ENCODE peak calls at places on chromosomes 11 and 22, in nine cellular contexts. Y, D, U, R, W, O, F, V and X are unnamed samples.

GRCh38 chr22:23552573-23552972 is 27.5 kb downstream of the IGLL1 start:
- DNase-seq in Y (no peak), D (no peak), U (no peak), R (no peak), W (no peak), O (no peak), F (no peak), V (no peak), X (no peak)

GRCh38 chr11:62705401-62705800 is 1.8 kb downstream of the BSCL2 start:
- DNase-seq in Y (no peak), D (no peak), U (no peak), R (no peak), W (no peak), O (no peak), F (no peak), V (peak), X (no peak)

GRCh38 chr11:83000381-83000780 is 71.3 kb downstream of the RAB30 start:
- DNase-seq in Y (no peak), D (no peak), U (no peak), R (no peak), W (no peak), O (no peak), F (no peak), V (no peak), X (no peak)

GRCh38 chr22:45083659-45084305 is 74.0 kb upstream of the PHF21B start:
- DNase-seq in Y (no peak), D (peak), U (no peak), R (peak), W (peak), O (peak), F (no peak), V (peak), X (no peak)

GRCh38 chr11:70507466-70508230 is 109.3 kb downstream of the CTTN start:
- DNase-seq in Y (no peak), D (no peak), U (peak), R (no peak), W (no peak), O (no peak), F (no peak), V (no peak), X (no peak)

GRCh38 chr11:18696638-18697225 is 1.8 kb upstream of the TMEM86A start:
- DNase-seq in Y (no peak), D (no peak), U (no peak), R (no peak), W (peak), O (peak), F (no peak), V (peak), X (no peak)

GRCh38 chr11:26297179-26297970 is 34.6 kb upstream of the ANO3 start:
- DNase-seq in Y (no peak), D (peak), U (no peak), R (peak), W (peak), O (peak), F (peak), V (peak), X (no peak)

GRCh38 chr11:93585758-93586157 is 42.6 kb upstream of the SMCO4 start:
- DNase-seq in Y (no peak), D (peak), U (no peak), R (peak), W (peak), O (peak), F (no peak), V (peak), X (no peak)

GRCh38 chr11:45036733-45037132 is 86.0 kb upstream of the TP53I11 start:
- DNase-seq in Y (no peak), D (no peak), U (no peak), R (no peak), W (no peak), O (no peak), F (no peak), V (no peak), X (no peak)

GRCh38 chr22:47627561-47628253 is 865.3 kb downstream of the TBC1D22A start:
- DNase-seq in Y (no peak), D (no peak), U (no peak), R (no peak), W (no peak), O (no peak), F (peak), V (peak), X (no peak)

GRCh38 chr22:23193420-23193819 is 13.1 kb downstream of the BCR start:
- DNase-seq in Y (no peak), D (peak), U (no peak), R (no peak), W (no peak), O (no peak), F (no peak), V (no peak), X (no peak)

GRCh38 chr11:2458321-2458720 is 13.5 kb downstream of the KCNQ1 start:
- DNase-seq in Y (no peak), D (no peak), U (no peak), R (no peak), W (no peak), O (no peak), F (no peak), V (no peak), X (no peak)

GRCh38 chr22:22769434-22770279 is 118.0 kb upstream of the IGLL5 start:
- DNase-seq in Y (no peak), D (no peak), U (no peak), R (no peak), W (no peak), O (no peak), F (no peak), V (no peak), X (no peak)

GRCh38 chr11:73157141-73158010 is 15.3 kb upstream of the FCHSD2 start:
- DNase-seq in Y (peak), D (peak), U (peak), R (peak), W (peak), O (peak), F (no peak), V (no peak), X (peak)

GRCh38 chr11:19499999-19500398 is 212.6 kb upstream of the NAV2 start:
- DNase-seq in Y (no peak), D (no peak), U (no peak), R (peak), W (peak), O (peak), F (no peak), V (no peak), X (no peak)

GRCh38 chr11:97965849-97966646 is 1054.7 kb upstream of the CNTN5 start:
- DNase-seq in Y (no peak), D (peak), U (no peak), R (peak), W (peak), O (peak), F (no peak), V (peak), X (no peak)

GRCh38 chr22:17836977-17837742 is 62.9 kb upstream of the BID start:
- DNase-seq in Y (no peak), D (no peak), U (no peak), R (no peak), W (no peak), O (no peak), F (peak), V (no peak), X (no peak)

GRCh38 chr11:62430350-62430749 is 11.5 kb downstream of the SCGB1A1 start:
- DNase-seq in Y (no peak), D (no peak), U (no peak), R (no peak), W (no peak), O (peak), F (no peak), V (no peak), X (no peak)

GRCh38 chr22:36773935-36774334 is 2.0 kb downstream of the IFT27 start:
- DNase-seq in Y (no peak), D (peak), U (no peak), R (peak), W (peak), O (peak), F (no peak), V (peak), X (no peak)

GRCh38 chr11:109527496-109527895 is 105.5 kb downstream of the C11orf87 start:
- DNase-seq in Y (no peak), D (no peak), U (no peak), R (no peak), W (peak), O (peak), F (no peak), V (no peak), X (no peak)

GRCh38 chr11:94674005-94674491 is 94.1 kb upstream of the AMOTL1 start:
- DNase-seq in Y (peak), D (peak), U (no peak), R (no peak), W (no peak), O (no peak), F (peak), V (peak), X (no peak)

GRCh38 chr11:72460091-72460647 is 25.8 kb upstream of the CLPB start:
- DNase-seq in Y (no peak), D (no peak), U (no peak), R (no peak), W (no peak), O (no peak), F (no peak), V (no peak), X (no peak)

GRCh38 chr11:44285756-44286155 is 24.2 kb downstream of the ALX4 start:
- DNase-seq in Y (no peak), D (no peak), U (no peak), R (no peak), W (peak), O (no peak), F (no peak), V (no peak), X (no peak)

GRCh38 chr22:49968831-49969661 is 8.5 kb downstream of the PIM3 start:
- DNase-seq in Y (peak), D (no peak), U (peak), R (no peak), W (no peak), O (no peak), F (no peak), V (no peak), X (peak)

GRCh38 chr11:111230122-111230465 is 15.4 kb upstream of the POU2AF2 start:
- DNase-seq in Y (no peak), D (no peak), U (no peak), R (no peak), W (no peak), O (no peak), F (no peak), V (no peak), X (no peak)

GRCh38 chr22:32855023-32855756 is 53.7 kb downstream of the TIMP3 start:
- DNase-seq in Y (no peak), D (no peak), U (no peak), R (no peak), W (no peak), O (no peak), F (no peak), V (no peak), X (no peak)

GRCh38 chr11:125128450-125128849 is 17.0 kb upstream of the TMEM218 start:
- DNase-seq in Y (no peak), D (peak), U (no peak), R (peak), W (peak), O (peak), F (no peak), V (peak), X (no peak)

GRCh38 chr11:128948583-128948982 is 5.9 kb upstream of the TP53AIP1 start:
- DNase-seq in Y (no peak), D (peak), U (no peak), R (no peak), W (no peak), O (no peak), F (no peak), V (peak), X (no peak)

GRCh38 chr11:92131289-92131890 is 93.2 kb upstream of the FAT3 start:
- DNase-seq in Y (no peak), D (peak), U (no peak), R (peak), W (no peak), O (peak), F (no peak), V (peak), X (no peak)

GRCh38 chr22:35519306-35520000 is 21.2 kb upstream of the RASD2 start:
- DNase-seq in Y (no peak), D (no peak), U (no peak), R (no peak), W (no peak), O (no peak), F (no peak), V (no peak), X (no peak)

GRCh38 chr11:118870396-118871343 is 13.0 kb upstream of the CXCR5 start:
- DNase-seq in Y (peak), D (no peak), U (peak), R (peak), W (peak), O (peak), F (no peak), V (no peak), X (peak)

GRCh38 chr11:30172158-30172557 is 58.7 kb upstream of the FSHB start:
- DNase-seq in Y (no peak), D (no peak), U (no peak), R (no peak), W (no peak), O (no peak), F (no peak), V (no peak), X (no peak)

GRCh38 chr11:80960331-80961095 is 1519.7 kb upstream of the TENM4 start:
- DNase-seq in Y (no peak), D (no peak), U (no peak), R (no peak), W (no peak), O (no peak), F (no peak), V (peak), X (no peak)

GRCh38 chr11:36446135-36446534 is 63.9 kb downstream of the TRAF6 start:
- DNase-seq in Y (no peak), D (no peak), U (no peak), R (no peak), W (no peak), O (no peak), F (no peak), V (no peak), X (no peak)

GRCh38 chr11:36449566-36450390 is 60.3 kb downstream of the TRAF6 start:
- DNase-seq in Y (no peak), D (no peak), U (no peak), R (peak), W (no peak), O (peak), F (no peak), V (no peak), X (no peak)

GRCh38 chr11:36447514-36447913 is 62.6 kb downstream of the TRAF6 start:
- DNase-seq in Y (no peak), D (peak), U (no peak), R (peak), W (no peak), O (peak), F (no peak), V (peak), X (no peak)

GRCh38 chr11:36450391-36450714 is 59.7 kb downstream of the TRAF6 start:
- DNase-seq in Y (no peak), D (no peak), U (no peak), R (no peak), W (no peak), O (no peak), F (no peak), V (no peak), X (no peak)

GRCh38 chr11:36447947-36448346 is 62.1 kb downstream of the TRAF6 start:
- DNase-seq in Y (no peak), D (peak), U (no peak), R (no peak), W (no peak), O (no peak), F (no peak), V (peak), X (no peak)
- TF ChIP-seq CTCF in Y (no peak), D (no peak), U (no peak), R (no peak), W (no peak), O (no peak), F (no peak), V (no peak), X (no peak)

GRCh38 chr11:43268786-43269185 is 43.0 kb upstream of the API5 start:
- DNase-seq in Y (no peak), D (no peak), U (no peak), R (no peak), W (no peak), O (no peak), F (no peak), V (no peak), X (no peak)
- TF ChIP-seq CTCF in Y (no peak), D (no peak), U (no peak), R (no peak), W (no peak), O (no peak), F (no peak), V (peak), X (no peak)

GRCh38 chr22:46444390-46444854 is 93.0 kb downstream of the CELSR1 start:
- DNase-seq in Y (no peak), D (no peak), U (no peak), R (no peak), W (no peak), O (no peak), F (no peak), V (no peak), X (no peak)
- TF ChIP-seq CTCF in Y (no peak), D (no peak), U (no peak), R (no peak), W (no peak), O (peak), F (no peak), V (peak), X (no peak)

GRCh38 chr22:31451709-31452571 is 37.7 kb downstream of the EIF4ENIF1 start:
- DNase-seq in Y (no peak), D (peak), U (no peak), R (peak), W (peak), O (peak), F (no peak), V (peak), X (no peak)
- TF ChIP-seq CTCF in Y (peak), D (peak), U (peak), R (peak), W (peak), O (peak), F (no peak), V (peak), X (no peak)

GRCh38 chr22:39185601-39186012 is 33.1 kb upstream of the CBX7 start:
- DNase-seq in Y (peak), D (no peak), U (peak), R (peak), W (peak), O (peak), F (peak), V (no peak), X (no peak)
- TF ChIP-seq CTCF in Y (peak), D (no peak), U (peak), R (peak), W (peak), O (peak), F (no peak), V (no peak), X (no peak)

GRCh38 chr11:10930961-10931760 is 73.3 kb upstream of the ZBED5 start:
- DNase-seq in Y (peak), D (peak), U (peak), R (peak), W (peak), O (peak), F (peak), V (peak), X (peak)
- TF ChIP-seq CTCF in Y (no peak), D (no peak), U (no peak), R (no peak), W (no peak), O (no peak), F (no peak), V (no peak), X (no peak)

GRCh38 chr11:10758959-10759358 is 7.9 kb downstream of the CTR9 start:
- DNase-seq in Y (no peak), D (no peak), U (no peak), R (no peak), W (no peak), O (no peak), F (no peak), V (peak), X (no peak)
- TF ChIP-seq CTCF in Y (no peak), D (peak), U (no peak), R (peak), W (peak), O (no peak), F (no peak), V (peak), X (no peak)

GRCh38 chr11:120985718-120986569 is 38.0 kb upstream of the TBCEL start:
- DNase-seq in Y (peak), D (peak), U (peak), R (peak), W (peak), O (peak), F (no peak), V (peak), X (no peak)
- TF ChIP-seq CTCF in Y (peak), D (peak), U (peak), R (peak), W (no peak), O (no peak), F (no peak), V (peak), X (no peak)

GRCh38 chr11:126194121-126194543 is 17.3 kb downstream of the RPUSD4 start:
- DNase-seq in Y (no peak), D (peak), U (no peak), R (peak), W (peak), O (peak), F (no peak), V (peak), X (no peak)
- TF ChIP-seq CTCF in Y (peak), D (peak), U (peak), R (peak), W (peak), O (peak), F (no peak), V (peak), X (no peak)

GRCh38 chr11:68093565-68093964 is 27.6 kb downstream of the CHKA start:
- DNase-seq in Y (no peak), D (no peak), U (no peak), R (no peak), W (no peak), O (no peak), F (no peak), V (no peak), X (no peak)

GRCh38 chr11:68092411-68092810 is 28.8 kb downstream of the CHKA start:
- DNase-seq in Y (no peak), D (no peak), U (no peak), R (no peak), W (no peak), O (no peak), F (no peak), V (no peak), X (no peak)

GRCh38 chr11:68099057-68099456 is 22.1 kb downstream of the CHKA start:
- DNase-seq in Y (no peak), D (no peak), U (no peak), R (no peak), W (no peak), O (no peak), F (no peak), V (no peak), X (no peak)

GRCh38 chr11:68099474-68100405 is 21.4 kb downstream of the CHKA start:
- DNase-seq in Y (peak), D (no peak), U (no peak), R (peak), W (no peak), O (no peak), F (no peak), V (peak), X (no peak)

GRCh38 chr11:68096962-68097361 is 24.2 kb downstream of the CHKA start:
- DNase-seq in Y (no peak), D (no peak), U (no peak), R (no peak), W (no peak), O (no peak), F (no peak), V (no peak), X (no peak)
- TF ChIP-seq CTCF in Y (no peak), D (no peak), U (no peak), R (no peak), W (no peak), O (no peak), F (no peak), V (no peak), X (no peak)